ENCODE peak calls at places on chromosomes 7 and 10, in four cellular contexts. F, Y, L and U are unnamed samples.

GRCh38 chr7:132347858-132348257 is 228.4 kb downstream of the PLXNA4 start:
- DNase-seq in F (no peak), L (no peak), Y (no peak), U (no peak)

GRCh38 chr10:128147669-128148068 is 21.4 kb upstream of the MKI67 start:
- DNase-seq in Y (no peak), F (no peak), L (no peak), U (no peak)

GRCh38 chr7:1868400-1869165 is 198.5 kb downstream of the ELFN1 start:
- DNase-seq in Y (no peak), F (no peak), L (no peak), U (no peak)

GRCh38 chr7:43637114-43637806 is 54.4 kb downstream of the STK17A start:
- DNase-seq in F (no peak), L (no peak), Y (no peak), U (no peak)

GRCh38 chr10:91787258-91787657 is 11.0 kb upstream of the TNKS2 start:
- DNase-seq in L (no peak), F (no peak), Y (no peak), U (no peak)

GRCh38 chr10:95290446-95290800 is 380 bp downstream of the PDLIM1 start:
- DNase-seq in Y (no peak), L (no peak), F (no peak), U (no peak)

GRCh38 chr10:101781984-101782810 is 1.0 kb downstream of the NPM3 start:
- DNase-seq in F (no peak), L (no peak), Y (peak), U (no peak)

GRCh38 chr7:156480671-156481070 is 159.9 kb upstream of the RNF32 start:
- DNase-seq in Y (no peak), F (no peak), L (no peak), U (no peak)

GRCh38 chr10:119423510-119423874 is 119.0 kb downstream of the RGS10 start:
- DNase-seq in Y (no peak), L (no peak), F (no peak), U (no peak)

GRCh38 chr7:46839651-46840050 is 742.3 kb downstream of the TNS3 start:
- DNase-seq in F (no peak), Y (no peak), L (no peak), U (no peak)

GRCh38 chr10:17758200-17758599 is 6.2 kb downstream of the TMEM236 start:
- DNase-seq in F (no peak), L (no peak), Y (no peak), U (no peak)

GRCh38 chr10:88921194-88921593 is 31.4 kb downstream of the ACTA2 start:
- DNase-seq in L (no peak), F (no peak), Y (no peak), U (no peak)

GRCh38 chr10:71285180-71285545 is 33.9 kb upstream of the SLC29A3 start:
- DNase-seq in L (no peak), F (peak), Y (peak), U (peak)

GRCh38 chr7:149125189-149125863 is 798 bp downstream of the ZNF425 start:
- DNase-seq in L (no peak), F (no peak), Y (peak), U (no peak)

GRCh38 chr7:101453617-101454016 is 90.9 kb downstream of the COL26A1 start:
- DNase-seq in Y (no peak), L (no peak), F (no peak), U (no peak)

GRCh38 chr7:120774481-120774880 is 83.5 kb downstream of the TSPAN12 start:
- DNase-seq in L (no peak), F (no peak), Y (no peak), U (no peak)

GRCh38 chr7:2635810-2636701 is 4.3 kb downstream of the TTYH3 start:
- DNase-seq in F (peak), Y (no peak), L (no peak), U (no peak)

GRCh38 chr10:79090134-79090803 is 21.5 kb downstream of the ZMIZ1 start:
- DNase-seq in L (no peak), F (no peak), Y (no peak), U (no peak)

GRCh38 chr7:137026176-137026500 is 157.7 kb downstream of the CHRM2 start:
- DNase-seq in L (no peak), F (no peak), Y (no peak), U (no peak)

GRCh38 chr10:106816318-106817085 is 348.0 kb downstream of the SORCS1 start:
- DNase-seq in F (no peak), Y (no peak), L (no peak), U (no peak)

GRCh38 chr7:80361948-80362347 is 149.9 kb downstream of the GNAT3 start:
- DNase-seq in F (peak), L (no peak), Y (no peak), U (no peak)

GRCh38 chr7:92680458-92680857 is 90.3 kb upstream of the FAM133B start:
- DNase-seq in L (no peak), F (peak), Y (no peak), U (no peak)

GRCh38 chr10:71513454-71513853 is 116.7 kb downstream of the CDH23 start:
- DNase-seq in F (no peak), Y (no peak), L (no peak), U (no peak)

GRCh38 chr7:27121656-27122055 is 8.9 kb downstream of the HOXA4 start:
- DNase-seq in L (no peak), F (no peak), Y (no peak), U (no peak)

GRCh38 chr10:46223626-46224413 is 63.0 kb upstream of the ANTXRL start:
- DNase-seq in F (no peak), L (no peak), Y (no peak), U (no peak)

GRCh38 chr10:113053881-113054280 is 103.8 kb downstream of the TCF7L2 start:
- DNase-seq in L (no peak), F (no peak), Y (no peak), U (peak)

GRCh38 chr10:73493781-73494180 is 2.0 kb downstream of the PPP3CB start:
- DNase-seq in Y (no peak), L (no peak), F (no peak), U (no peak)

GRCh38 chr7:101664893-101665471 is 35.9 kb upstream of the MYL10 start:
- DNase-seq in Y (no peak), L (no peak), F (no peak), U (no peak)

GRCh38 chr7:76302299-76303056 is at the start of gene HSPB1:
- DNase-seq in L (peak), F (peak), Y (peak), U (peak)

GRCh38 chr10:7941576-7941975 is 112.9 kb upstream of the GATA3 start:
- DNase-seq in L (no peak), Y (no peak), F (no peak), U (no peak)

GRCh38 chr7:45869426-45869825 is 3.5 kb downstream of the CCDC201 start:
- DNase-seq in Y (no peak), L (no peak), F (no peak), U (no peak)

GRCh38 chr10:44463511-44464121 is 78.7 kb upstream of the CXCL12 start:
- DNase-seq in F (no peak), Y (no peak), L (no peak), U (no peak)

GRCh38 chr7:131021902-131022301 is 287.9 kb upstream of the KLF14 start:
- DNase-seq in F (no peak), Y (no peak), L (no peak), U (no peak)

GRCh38 chr10:6918305-6918704 is 338.2 kb upstream of the PRKCQ start:
- DNase-seq in L (no peak), Y (peak), F (no peak), U (peak)

GRCh38 chr10:50325449-50326188 is 74.3 kb upstream of the ASAH2 start:
- DNase-seq in Y (no peak), F (no peak), L (no peak), U (no peak)

GRCh38 chr10:48247680-48248079 is 26.8 kb downstream of the FRMPD2 start:
- DNase-seq in F (no peak), Y (no peak), L (no peak), U (no peak)

GRCh38 chr10:30413996-30414576 is 19.9 kb upstream of the MAP3K8 start:
- DNase-seq in Y (peak), L (no peak), F (peak), U (no peak)

GRCh38 chr7:119783799-119784198 is 489.2 kb upstream of the KCND2 start:
- DNase-seq in Y (no peak), L (no peak), F (no peak), U (no peak)

GRCh38 chr7:150896562-150897209 is 44.4 kb downstream of the AOC1 start:
- DNase-seq in Y (peak), L (no peak), F (no peak), U (no peak)

DNA sequence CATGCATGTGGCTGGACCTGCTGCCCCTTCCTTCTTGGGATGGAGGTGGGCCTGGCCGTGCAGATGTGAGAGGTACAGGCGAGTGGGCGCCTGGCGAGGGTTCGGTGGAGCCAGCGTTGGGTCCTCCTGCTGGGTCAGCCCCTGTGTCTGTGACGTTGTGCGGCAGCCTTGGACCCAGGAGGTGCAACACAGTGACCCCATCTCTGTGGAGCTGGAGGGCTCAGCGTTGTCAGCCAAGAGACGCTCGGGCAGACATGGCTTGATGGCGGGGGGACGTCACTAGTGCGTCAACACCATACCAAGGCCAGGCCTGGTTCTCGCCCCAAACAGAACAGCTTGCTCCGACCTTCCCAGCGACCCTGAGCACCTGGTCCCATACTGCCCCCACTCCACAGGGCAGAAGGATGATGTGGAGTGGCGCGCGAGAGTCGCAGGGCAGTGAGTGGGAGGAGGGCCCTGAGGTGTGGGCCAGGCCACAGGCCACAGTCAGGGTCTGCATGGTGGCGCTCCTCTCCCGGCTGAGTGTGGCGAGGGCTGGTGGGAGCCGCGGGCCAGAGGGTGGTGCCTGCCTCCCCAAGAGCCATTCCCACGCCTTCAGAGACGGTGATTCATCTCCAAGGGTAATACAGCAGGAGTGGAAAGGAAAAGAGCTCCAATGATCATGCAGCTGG is 184.4 kb downstream of the DNAJB6 start:
- DNase-seq in Y (no peak), L (no peak), F (no peak), U (peak)
- TF ChIP-seq CREM in Y (no peak), L (no peak), F (no peak), U (no peak)

DNA sequence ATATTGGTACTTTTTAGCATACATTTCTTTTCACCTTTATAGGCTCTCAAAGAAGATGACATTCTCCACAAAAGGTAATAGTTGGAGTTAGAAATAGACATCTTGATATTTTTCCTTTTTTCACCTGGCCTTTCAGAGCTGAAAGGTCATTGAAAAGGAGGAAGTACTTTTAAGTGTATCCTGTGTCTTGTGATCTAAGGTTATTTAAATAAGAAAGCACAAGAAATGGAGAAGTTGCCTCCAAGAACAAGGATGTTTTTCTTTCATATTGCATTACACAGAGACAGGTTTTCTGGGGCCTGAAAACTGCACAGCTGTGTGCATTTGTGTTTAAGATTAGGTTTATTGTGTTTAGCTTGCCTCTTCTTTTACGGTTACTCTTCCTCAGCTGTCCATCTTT is 103.4 kb upstream of the SEMA3D start:
- DNase-seq in Y (no peak), F (no peak), L (no peak), U (no peak)
- TF ChIP-seq CTCF in Y (no peak), F (no peak), L (no peak), U (no peak)

GRCh38 chr7:66277492-66277891 is 72.4 kb downstream of the TPST1 start:
- DNase-seq in L (no peak), Y (no peak), F (no peak), U (no peak)

GRCh38 chr7:66281678-66282593 is 76.8 kb downstream of the TPST1 start:
- DNase-seq in Y (peak), F (peak), L (no peak), U (no peak)

GRCh38 chr7:66279912-66280311 is 74.8 kb downstream of the TPST1 start:
- DNase-seq in L (no peak), Y (no peak), F (no peak), U (no peak)

GRCh38 chr7:66282594-66282935 is 77.4 kb downstream of the TPST1 start:
- DNase-seq in L (no peak), Y (no peak), F (no peak), U (no peak)

DNA sequence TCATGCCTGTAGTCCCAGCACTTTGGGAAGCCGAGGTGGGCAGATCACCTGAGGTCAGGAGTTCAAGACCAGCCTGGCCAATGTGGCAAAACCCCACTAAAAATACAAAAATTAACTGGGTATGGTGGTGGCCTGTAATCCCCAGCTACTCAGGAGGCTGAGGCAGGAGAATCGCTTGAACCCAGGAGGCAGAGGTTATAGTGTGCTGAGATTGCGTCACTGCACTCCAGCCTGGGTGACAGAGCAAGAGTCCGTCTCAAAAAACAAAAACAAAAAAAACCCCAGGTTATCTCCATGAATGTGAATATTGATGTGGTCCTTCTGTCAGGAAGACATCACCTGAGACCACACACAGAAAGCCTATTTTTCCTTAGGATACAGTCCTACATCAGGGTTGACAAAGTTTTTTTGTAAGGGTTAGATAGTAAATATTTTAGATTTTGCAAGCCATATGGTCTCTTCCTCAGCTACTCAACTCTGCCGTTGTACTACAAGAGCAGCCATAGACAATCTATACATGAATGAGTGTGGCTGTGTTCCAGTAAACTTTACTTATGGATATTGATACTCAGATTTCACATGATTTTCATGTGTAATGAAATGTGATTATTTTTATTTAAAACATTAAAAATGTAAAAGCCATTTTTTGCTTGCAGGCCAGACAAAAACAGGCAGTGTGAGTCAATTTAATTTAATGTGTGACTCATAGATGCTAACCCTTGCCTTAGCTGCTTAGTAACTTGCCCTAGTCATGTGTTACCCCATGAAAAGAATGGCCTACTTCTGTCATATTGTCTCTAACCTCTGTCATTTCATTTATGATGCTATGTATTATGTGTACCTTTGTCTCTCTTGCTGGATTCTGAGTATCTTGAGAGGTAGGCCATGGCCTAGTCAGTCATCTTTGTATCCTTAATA is 78.1 kb downstream of the TPST1 start:
- DNase-seq in L (no peak), F (no peak), Y (no peak), U (no peak)
- TF ChIP-seq ATF2 in L (no peak), F (no peak), Y (no peak), U (no peak)

GRCh38 chr10:99621454-99622246 is 1.4 kb upstream of the SLC25A28 start:
- DNase-seq in F (no peak), L (no peak), Y (no peak), U (no peak)
- TF ChIP-seq CREM in F (no peak), L (no peak), Y (no peak), U (no peak)

DNA sequence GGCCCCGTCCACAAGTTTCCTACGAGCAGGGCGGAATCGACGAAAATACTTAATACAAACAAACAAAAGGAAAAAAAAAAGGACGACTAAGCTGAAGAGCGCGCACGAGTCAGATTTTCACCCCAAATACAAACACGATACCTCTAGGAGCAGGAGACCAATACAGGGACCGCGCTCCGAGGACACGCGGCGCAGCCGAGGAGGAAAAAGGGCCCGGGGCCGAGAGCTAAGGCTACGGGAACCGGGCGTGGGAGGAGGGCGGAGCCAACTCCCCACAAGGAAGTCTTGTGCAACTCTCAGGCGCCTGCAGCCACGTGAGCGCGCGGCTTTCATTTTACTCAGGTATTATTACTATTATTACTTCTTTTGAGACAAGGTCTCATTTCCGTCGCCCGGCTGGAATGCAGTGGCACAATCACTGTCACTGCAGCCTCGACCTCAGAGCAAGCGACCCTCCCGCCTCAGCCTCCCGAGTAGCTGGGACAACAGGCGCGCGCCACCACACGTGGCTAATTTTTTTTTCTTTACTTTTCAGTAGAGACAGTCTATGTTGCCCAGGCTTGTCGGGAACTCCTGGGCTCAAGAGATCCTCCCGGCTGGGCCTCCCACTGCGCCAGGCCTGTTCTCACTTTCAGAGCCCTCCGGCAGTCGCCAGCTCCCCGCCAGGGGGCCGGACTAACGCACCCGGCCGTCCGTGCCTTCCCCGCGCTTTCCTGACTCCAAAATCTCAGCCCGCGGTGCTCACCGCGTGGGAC is 1.2 kb downstream of the HNRNPF start:
- DNase-seq in L (no peak), Y (peak), F (peak), U (peak)
- TF ChIP-seq CTCF in L (peak), Y (peak), F (peak), U (no peak)